ENCODE peak calls at places on chromosomes 11 and 22, in six cellular contexts. Q is pancreas, A is fibroblast of lung, H is upper lobe of right lung, G is endothelial cell, L is uterus. N is an unnamed sample.

GRCh38 chr22:39446239-39446721 is 10.5 kb upstream of the MGAT3 start:
- DNase-seq in Q (no peak), L (no peak), G (no peak), H (no peak), A (no peak), N (no peak)

GRCh38 chr22:23036684-23037428 is 33.5 kb upstream of the GNAZ start:
- DNase-seq in H (no peak), L (no peak), A (no peak), Q (no peak), G (no peak), N (no peak)

GRCh38 chr11:111944139-111944538 is 7.0 kb downstream of the DIXDC1 start:
- DNase-seq in G (peak), L (no peak), A (peak), H (no peak), Q (no peak), N (no peak)

GRCh38 chr11:28464252-28464867 is 356.2 kb downstream of the METTL15 start:
- DNase-seq in Q (no peak), G (no peak), A (peak), L (no peak), H (no peak), N (no peak)

GRCh38 chr11:108324587-108324986 is 101.7 kb downstream of the ATM start:
- DNase-seq in H (no peak), Q (no peak), L (no peak), G (no peak), A (peak), N (no peak)

GRCh38 chr11:64925536-64926449 is 1.3 kb downstream of the PPP2R5B start:
- DNase-seq in A (no peak), G (no peak), Q (no peak), L (peak), H (peak), N (no peak)

GRCh38 chr11:87820026-87820425 is 355.2 kb downstream of the RAB38 start:
- DNase-seq in H (no peak), Q (no peak), A (peak), G (no peak), L (no peak), N (no peak)

GRCh38 chr11:122264121-122264520 is 148.1 kb upstream of the BLID start:
- DNase-seq in G (no peak), A (no peak), H (no peak), Q (no peak), L (no peak), N (no peak)

GRCh38 chr11:125397421-125397820 is 98.6 kb downstream of the FEZ1 start:
- DNase-seq in G (no peak), L (no peak), Q (no peak), A (no peak), H (no peak), N (no peak)

GRCh38 chr11:109421981-109422590 is at the start of gene C11orf87:
- DNase-seq in H (peak), L (no peak), Q (no peak), A (no peak), G (peak), N (no peak)

GRCh38 chr22:41833369-41834004 is 582 bp downstream of the SREBF2 start:
- DNase-seq in G (peak), A (peak), Q (peak), L (peak), H (peak), N (no peak)

GRCh38 chr22:31897842-31898241 is 46.5 kb upstream of the YWHAH start:
- DNase-seq in H (no peak), G (no peak), A (no peak), L (no peak), Q (no peak), N (no peak)

GRCh38 chr11:99020324-99021225 is at the start of gene CNTN5:
- DNase-seq in A (peak), Q (peak), L (peak), G (peak), H (peak), N (no peak)

GRCh38 chr11:15775051-15775541 is 581.2 kb downstream of the SOX6 start:
- DNase-seq in L (no peak), Q (no peak), G (no peak), A (no peak), H (no peak), N (no peak)

DNA sequence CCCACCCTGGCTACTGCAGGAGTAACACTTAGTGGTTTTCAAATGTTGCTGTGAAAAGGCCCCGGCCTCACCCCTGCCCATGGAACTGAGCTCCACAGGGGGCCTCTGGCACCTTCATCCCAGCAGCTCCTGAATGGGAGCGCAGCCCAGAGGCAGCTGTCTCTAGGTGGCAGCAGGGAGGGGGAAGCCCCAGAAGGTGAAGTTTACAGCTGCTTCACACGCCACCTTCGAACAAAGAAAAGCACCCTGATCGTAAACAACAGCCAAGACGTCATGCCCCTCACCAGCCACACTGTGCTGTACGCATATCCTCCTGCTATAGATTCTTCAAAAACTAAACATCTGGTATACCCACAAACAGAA is 105.5 kb downstream of the CTTN start:
- DNase-seq in L (no peak), A (no peak), Q (no peak), G (peak), H (no peak), N (no peak)
- TF ChIP-seq CTCF in L (no peak), A (no peak), Q (no peak), G (no peak), H (no peak), N (no peak)

DNA sequence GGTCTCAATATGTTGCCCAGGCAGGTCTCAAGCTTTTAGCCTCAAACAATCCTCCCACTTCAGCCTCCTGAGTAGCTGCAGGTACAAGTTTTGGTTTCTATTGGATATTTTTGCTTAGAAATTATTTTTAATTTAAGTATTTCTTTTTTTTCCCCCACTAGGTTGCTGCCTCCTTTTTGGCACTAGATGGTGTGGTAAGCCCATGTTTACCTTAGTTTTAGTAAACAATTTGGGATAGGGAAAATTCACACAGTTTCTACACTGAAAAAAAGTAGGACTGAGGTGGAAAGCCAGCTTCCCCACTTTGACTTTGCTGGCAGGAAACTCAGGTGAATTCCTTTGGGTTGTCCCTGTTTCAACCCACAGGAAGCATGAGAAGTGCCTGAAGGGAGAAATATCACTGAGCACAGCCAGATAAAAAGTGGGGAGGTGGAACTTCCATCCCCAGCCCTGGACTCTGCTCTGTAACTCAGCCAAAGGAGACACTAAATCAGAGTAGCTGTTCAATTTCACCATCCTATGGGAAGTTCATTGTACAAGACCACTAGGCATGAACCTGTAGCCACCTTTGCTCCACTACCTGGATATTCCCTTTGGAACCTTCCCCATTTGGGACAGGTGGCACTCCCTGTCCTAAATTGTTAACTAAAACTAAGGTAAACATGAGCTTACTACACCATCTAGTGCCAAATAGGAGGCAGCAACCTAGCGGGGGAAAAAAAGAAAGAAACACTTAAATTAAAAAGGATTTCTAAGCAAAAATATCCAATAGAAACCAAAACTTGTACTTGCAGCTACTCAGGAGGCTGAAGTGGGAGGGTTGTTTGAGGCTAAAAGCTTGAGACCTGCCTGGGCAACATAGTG is 154.4 kb upstream of the FAT3 start:
- DNase-seq in G (no peak), A (peak), Q (no peak), H (no peak), L (no peak), N (no peak)
- TF ChIP-seq CTCF in G (no peak), A (peak), Q (no peak), H (no peak), L (no peak), N (no peak)

DNA sequence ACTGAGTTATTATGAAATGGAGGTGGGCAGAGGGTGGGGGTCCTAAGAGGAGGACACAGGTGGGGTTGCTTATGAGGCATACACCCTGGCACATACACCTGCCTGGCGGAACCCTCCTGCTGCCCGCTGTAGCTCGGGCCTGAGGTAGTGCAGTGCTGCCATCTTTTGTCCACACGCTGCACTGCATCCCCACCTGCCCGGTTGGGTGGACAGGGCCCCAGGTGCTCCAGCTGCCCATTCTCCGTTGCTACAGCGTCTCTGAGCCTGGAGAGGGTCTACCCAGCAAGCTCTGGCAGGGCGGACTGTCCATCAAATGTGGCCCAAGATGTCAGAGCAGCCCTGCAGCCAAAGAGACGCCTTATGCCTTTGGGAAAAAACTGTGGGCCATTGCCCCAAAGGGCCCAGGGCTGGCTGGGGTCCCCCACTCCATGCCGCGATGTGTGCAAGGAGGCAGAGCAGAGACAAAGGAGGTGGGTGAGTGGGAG is 131.2 kb downstream of the BUD13 start:
- DNase-seq in Q (peak), H (peak), G (peak), A (no peak), L (no peak), N (no peak)
- TF ChIP-seq CTCF in Q (peak), H (peak), G (peak), A (peak), L (peak), N (peak)

DNA sequence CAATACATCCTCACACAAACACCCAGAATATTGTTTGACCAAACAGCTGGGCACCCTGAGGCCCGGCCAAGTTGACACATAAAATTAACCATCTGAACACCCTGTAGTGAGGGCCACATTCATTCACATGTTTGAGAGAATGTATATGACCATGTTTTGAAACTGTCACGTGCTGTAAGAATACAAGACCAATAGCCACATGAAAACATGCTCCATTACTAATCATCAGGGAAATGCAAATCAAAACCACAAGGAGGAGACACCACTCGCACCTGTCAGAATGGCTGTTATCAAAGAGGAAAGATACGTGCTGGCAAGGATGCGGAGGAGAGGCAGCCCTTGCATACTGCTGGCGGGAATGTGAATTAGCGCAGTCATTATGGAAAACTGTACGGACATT is 38.3 kb upstream of the IGSF9B start:
- DNase-seq in A (no peak), L (no peak), H (no peak), Q (no peak), G (no peak), N (no peak)
- TF ChIP-seq CTCF in A (no peak), L (no peak), H (no peak), Q (no peak), G (no peak), N (no peak)

N was measured in ascending aorta.